ENCODE peak calls at places on chromosomes 3 and 15, in six cellular contexts. R, H, K, C, Y and O are unnamed samples.
A peak's percentile ranks its signal among the peaks of the same experiment; 100 is the strongest.

GRCh38 chr3:168877899-168878298 is 782.2 kb upstream of the GOLIM4 start:
- DNase-seq in R (no peak), H (no peak), K (no peak), C (no peak), Y (no peak), O (no peak)

GRCh38 chr3:64166584-64167155 is 58.6 kb downstream of the PRICKLE2 start:
- DNase-seq in R (no peak), H (no peak), K (peak; percentile 21), C (no peak), Y (no peak), O (no peak)

GRCh38 chr15:85168642-85169173 is 187.1 kb downstream of the PDE8A start:
- DNase-seq in R (peak; percentile 8), H (no peak), K (peak; percentile 72), C (peak; percentile 73), Y (no peak), O (no peak)

GRCh38 chr15:92930776-92931175 is 30.7 kb downstream of the CHD2 start:
- DNase-seq in R (peak; percentile 93), H (no peak), K (no peak), C (no peak), Y (no peak), O (no peak)

GRCh38 chr15:37058316-37058985 is 41.9 kb downstream of the MEIS2 start:
- DNase-seq in R (no peak), H (no peak), K (no peak), C (no peak), Y (no peak), O (no peak)

GRCh38 chr15:63221346-63221745 is 31.9 kb downstream of the RAB8B start:
- DNase-seq in R (peak; percentile 37), H (peak; percentile 60), K (no peak), C (no peak), Y (peak; percentile 66), O (peak; percentile 43)

GRCh38 chr3:94525039-94525438 is 462.2 kb downstream of the NSUN3 start:
- DNase-seq in R (peak; percentile 13), H (no peak), K (no peak), C (no peak), Y (no peak), O (no peak)

GRCh38 chr15:71379893-71380292 is 264.6 kb downstream of the THSD4 start:
- DNase-seq in R (peak; percentile 70), H (no peak), K (no peak), C (no peak), Y (no peak), O (no peak)

GRCh38 chr15:42461261-42461660 is 29.7 kb downstream of the ZNF106 start:
- DNase-seq in R (no peak), H (no peak), K (no peak), C (no peak), Y (no peak), O (no peak)

GRCh38 chr15:42456539-42456938 is 34.4 kb downstream of the ZNF106 start:
- DNase-seq in R (no peak), H (no peak), K (no peak), C (no peak), Y (no peak), O (no peak)

GRCh38 chr15:42456971-42457370 is 34.0 kb downstream of the ZNF106 start:
- DNase-seq in R (no peak), H (peak; percentile 34), K (no peak), C (no peak), Y (no peak), O (no peak)

GRCh38 chr15:42453826-42454225 is 37.1 kb downstream of the ZNF106 start:
- DNase-seq in R (no peak), H (no peak), K (no peak), C (no peak), Y (no peak), O (no peak)

GRCh38 chr15:42457445-42458442 is 33.2 kb downstream of the ZNF106 start:
- DNase-seq in R (peak; percentile 94), H (peak; percentile 84), K (peak; percentile 82), C (no peak), Y (peak; percentile 91), O (peak; percentile 90)
- TF ChIP-seq POLR2A in R (peak; percentile 53), H (no peak), K (no peak), C (no peak), Y (no peak), O (no peak)

GRCh38 chr3:135965506-135966348 is at the start of gene PPP2R3A:
- DNase-seq in R (peak; percentile 80), H (peak; percentile 89), K (peak; percentile 62), C (peak; percentile 43), Y (peak; percentile 94), O (peak; percentile 96)
- TF ChIP-seq POLR2A in R (peak; percentile 78), H (peak; percentile 8), K (peak; percentile 76), C (no peak), Y (peak; percentile 5), O (no peak)

DNA sequence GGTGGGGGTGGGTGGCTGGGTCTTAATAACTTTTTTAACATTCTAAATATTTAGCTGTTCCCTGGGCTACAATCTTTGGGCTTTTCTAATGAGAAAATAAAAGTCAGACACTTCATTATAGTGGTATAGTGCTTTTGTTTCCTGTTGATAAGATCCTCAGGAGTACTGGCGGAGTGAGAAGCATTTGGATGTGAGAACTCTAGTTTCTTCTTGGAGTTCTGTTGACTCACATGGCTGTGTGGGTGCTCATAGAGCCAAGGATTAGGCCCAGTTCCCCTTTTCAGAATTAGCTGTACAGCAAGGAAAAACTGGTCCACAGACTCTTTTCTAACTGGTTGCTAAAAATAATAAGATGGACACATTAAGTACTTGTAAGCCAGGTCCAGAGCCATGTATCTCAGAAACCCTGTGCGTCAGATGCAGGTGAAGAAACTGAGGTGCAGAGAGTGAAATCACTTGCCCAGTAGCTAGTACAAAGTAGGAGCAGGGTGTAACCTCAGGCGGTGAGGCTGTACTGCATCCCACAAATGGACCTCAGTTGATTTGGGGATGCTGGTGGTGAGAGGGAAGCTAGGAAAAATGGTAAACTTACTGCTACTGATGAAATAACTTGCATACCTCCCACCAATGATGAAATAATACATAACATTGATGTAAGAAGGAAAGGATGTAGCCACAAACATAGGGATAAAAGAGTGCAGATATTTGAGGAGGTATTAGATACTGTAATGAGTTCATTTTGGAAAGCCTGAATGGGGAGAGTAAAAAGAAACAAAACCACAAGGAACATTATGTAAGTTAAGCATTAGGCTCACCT is 2.4 kb downstream of the ITPR1 start:
- DNase-seq in R (no peak), H (no peak), K (no peak), C (no peak), Y (no peak), O (no peak)
- TF ChIP-seq POLR2A in R (no peak), H (no peak), K (no peak), C (no peak), Y (no peak), O (no peak)

DNA sequence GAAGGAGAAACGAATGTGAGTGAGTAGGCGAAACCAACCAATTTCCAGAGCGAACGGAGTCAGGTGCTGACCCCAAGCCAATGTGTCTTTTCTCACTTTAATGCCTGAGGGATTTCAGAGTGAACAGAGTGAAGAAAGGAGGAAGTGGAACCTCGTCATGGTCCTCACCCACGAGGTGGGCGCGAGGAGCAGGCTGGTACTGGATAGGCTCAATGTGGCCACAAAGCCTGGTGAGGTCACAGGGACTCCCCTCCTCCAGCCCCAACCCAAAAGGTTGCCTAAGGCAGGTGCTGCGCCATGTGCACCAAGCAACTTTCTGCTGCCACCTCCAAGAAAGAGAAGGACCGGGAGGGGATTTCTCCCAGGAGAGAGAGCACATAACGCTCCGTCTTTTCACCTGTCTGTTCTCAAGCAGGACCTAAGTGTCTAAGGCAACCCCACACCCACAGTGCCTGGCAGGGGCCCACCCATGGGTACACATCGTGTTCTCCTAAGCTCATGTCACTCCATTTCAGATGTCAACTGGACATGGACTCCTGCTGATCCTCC is 3.8 kb downstream of the NRROS start:
- DNase-seq in R (no peak), H (peak; percentile 46), K (no peak), C (no peak), Y (peak; percentile 75), O (no peak)
- TF ChIP-seq POLR2A in R (no peak), H (no peak), K (no peak), C (no peak), Y (no peak), O (no peak)

GRCh38 chr3:53160660-53161344 is at the start of gene PRKCD:
- DNase-seq in R (peak; percentile 78), H (peak; percentile 94), K (no peak), C (peak; percentile 72), Y (peak; percentile 93), O (peak; percentile 70)
- TF ChIP-seq POLR2A in R (no peak), H (peak; percentile 43), K (no peak), C (peak; percentile 57), Y (no peak), O (no peak)

DNA sequence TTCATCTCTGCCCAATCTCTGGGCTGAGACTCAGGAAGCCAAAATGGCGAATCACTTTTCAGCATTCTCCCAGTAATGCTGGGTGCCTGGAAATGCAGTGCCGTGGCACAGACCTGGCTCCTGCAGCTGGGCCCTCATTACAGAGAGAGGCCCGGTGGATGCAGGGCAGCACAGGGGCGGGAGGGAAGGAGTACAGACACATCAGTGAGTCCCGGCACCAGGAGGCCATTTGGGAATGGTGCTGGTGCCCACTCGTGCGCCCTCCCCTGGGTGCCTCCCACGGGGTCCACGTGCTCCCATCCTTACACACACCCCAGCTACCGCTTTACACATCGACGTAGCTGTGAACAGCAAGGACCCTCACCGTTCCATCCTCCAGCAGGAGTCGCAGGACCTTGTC is 13.2 kb downstream of the MYO5C start:
- DNase-seq in R (no peak), H (no peak), K (no peak), C (no peak), Y (no peak), O (no peak)
- TF ChIP-seq POLR2A in R (no peak), H (no peak), K (no peak), C (no peak), Y (no peak), O (no peak)

GRCh38 chr15:59372352-59373211 is at the start of gene MYO1E:
- DNase-seq in R (peak; percentile 97), H (peak; percentile 93), K (peak; percentile 92), C (peak; percentile 100), Y (peak; percentile 97), O (peak; percentile 94)
- TF ChIP-seq POLR2A in R (peak; percentile 88), H (peak; percentile 82), K (peak; percentile 98), C (peak; percentile 98), Y (peak; percentile 64), O (no peak)

DNA sequence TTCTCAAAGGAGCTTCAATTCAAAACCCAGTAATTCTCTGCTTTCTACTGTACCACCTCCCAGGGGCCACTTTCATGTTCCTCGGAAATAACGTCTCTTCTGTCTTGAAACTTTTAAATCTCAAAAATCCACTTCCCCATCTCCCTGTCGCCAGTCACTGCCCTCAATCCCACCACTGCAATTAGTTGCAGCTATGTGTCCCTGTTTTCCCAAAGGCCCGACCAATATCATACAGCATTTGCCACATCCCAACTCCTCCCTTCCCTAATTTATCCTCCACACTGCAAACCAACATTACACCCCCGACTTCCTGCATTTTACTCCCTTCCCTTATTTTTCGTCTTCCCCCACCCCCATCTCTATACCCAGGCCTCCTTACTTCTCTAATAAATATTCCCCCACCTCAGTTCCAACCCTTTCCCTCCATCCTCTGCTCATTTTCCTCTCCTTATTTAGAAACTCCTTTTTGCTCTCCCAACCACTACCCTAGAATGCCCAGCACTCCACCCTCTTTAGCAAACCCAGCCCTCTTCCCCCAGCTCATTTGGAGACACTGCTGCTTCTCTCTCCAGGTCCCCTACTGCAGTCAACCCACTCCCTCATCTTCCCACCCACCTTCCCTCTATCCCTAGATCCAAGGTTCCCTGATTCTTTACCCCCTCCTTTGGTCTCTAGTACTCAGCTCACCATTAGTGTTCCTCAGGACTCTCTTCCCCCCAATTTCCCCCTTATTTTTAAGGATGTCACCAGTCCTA is 1.1 kb downstream of the NPTN start:
- DNase-seq in R (peak; percentile 59), H (peak; percentile 38), K (no peak), C (peak; percentile 50), Y (peak; percentile 84), O (peak; percentile 62)
- TF ChIP-seq POLR2A in R (peak; percentile 51), H (no peak), K (no peak), C (no peak), Y (peak; percentile 94), O (no peak)